ENCODE peak calls at places on chromosomes 16 and 17, in nine cellular contexts. L, Q, Z, D, F, K, S, M and A are unnamed samples. For H3K9me3, the result is how much of the 10 kb centered on the place peaks cover.

GRCh38 chr17:76547183-76547641 is 7.4 kb downstream of the PRCD start:
- DNase-seq in F (no peak), D (peak), Q (peak), Z (no peak), K (peak), S (peak), L (peak), M (peak), A (no peak)

GRCh38 chr17:38561416-38562214 is 44.1 kb downstream of the SRCIN1 start:
- DNase-seq in K (no peak), L (no peak), D (no peak), F (no peak), S (no peak), Z (no peak), Q (no peak), M (no peak), A (no peak)

GRCh38 chr16:26316683-26317464 is 625.1 kb downstream of the HS3ST4 start:
- DNase-seq in L (peak), K (no peak), M (no peak), S (no peak), Z (no peak), Q (no peak), F (no peak), D (no peak), A (no peak)

GRCh38 chr17:51765558-51766145 is 392.9 kb downstream of the CA10 start:
- DNase-seq in S (no peak), L (no peak), Q (no peak), F (no peak), D (no peak), M (no peak), Z (no peak), K (no peak), A (no peak)

GRCh38 chr16:67541391-67542263 is 13.0 kb downstream of the RIPOR1 start:
- DNase-seq in S (peak), D (no peak), K (peak), M (peak), L (no peak), Z (no peak), Q (no peak), F (no peak), A (no peak)

GRCh38 chr17:75950421-75950820 is 9.6 kb upstream of the FBF1 start:
- DNase-seq in S (no peak), L (no peak), K (no peak), Z (no peak), Q (no peak), D (no peak), F (no peak), M (no peak), A (no peak)

GRCh38 chr17:2894782-2895181 is 98.5 kb downstream of the RAP1GAP2 start:
- DNase-seq in F (no peak), M (no peak), Q (peak), K (peak), S (no peak), D (no peak), Z (no peak), L (no peak), A (no peak)

GRCh38 chr17:80025796-80026195 is 9.9 kb downstream of the TBC1D16 start:
- DNase-seq in Q (no peak), D (no peak), S (no peak), K (no peak), L (no peak), M (no peak), Z (no peak), F (no peak), A (no peak)

GRCh38 chr17:48723555-48724239 is 712 bp downstream of the PRAC2 start:
- DNase-seq in K (peak), D (no peak), Z (no peak), S (peak), F (no peak), L (no peak), Q (no peak), M (no peak), A (no peak)

GRCh38 chr17:39755550-39756375 is 18.0 kb downstream of the GRB7 start:
- DNase-seq in Q (peak), S (no peak), K (peak), F (no peak), D (no peak), M (no peak), Z (no peak), L (peak), A (peak)

GRCh38 chr17:79852748-79853147 is 13.5 kb upstream of the CBX4 start:
- DNase-seq in Z (no peak), M (peak), D (no peak), Q (no peak), K (peak), L (peak), S (peak), F (no peak), A (no peak)

GRCh38 chr16:47927330-47927729 is 228.5 kb downstream of the ABCC12 start:
- DNase-seq in D (no peak), S (peak), Z (no peak), K (no peak), F (no peak), Q (no peak), L (no peak), M (no peak), A (no peak)

GRCh38 chr16:8173111-8173644 is 417.1 kb downstream of the TMEM114 start:
- DNase-seq in Z (peak), L (peak), Q (peak), M (peak), D (no peak), F (peak), K (peak), S (peak), A (no peak)

GRCh38 chr17:43905985-43906852 is 1.1 kb downstream of the MPP2 start:
- DNase-seq in S (no peak), L (no peak), K (peak), Z (peak), Q (peak), M (peak), F (no peak), D (peak), A (no peak)

GRCh38 chr17:27608330-27609230 is 22.4 kb upstream of the LGALS9 start:
- DNase-seq in Z (peak), F (no peak), D (no peak), K (no peak), Q (no peak), M (no peak), S (peak), L (no peak), A (no peak)

GRCh38 chr17:30495586-30495985 is 18.4 kb downstream of the GOSR1 start:
- DNase-seq in D (no peak), Q (no peak), M (no peak), L (no peak), S (no peak), K (no peak), Z (no peak), F (no peak), A (no peak)

GRCh38 chr16:66382171-66382965 is 15.9 kb downstream of the CDH5 start:
- DNase-seq in Z (no peak), S (peak), D (no peak), Q (no peak), F (peak), M (peak), L (no peak), K (no peak), A (no peak)

GRCh38 chr17:17772231-17772630 is 64.6 kb downstream of the SREBF1 start:
- DNase-seq in L (no peak), S (no peak), F (no peak), M (no peak), Z (no peak), K (no peak), D (no peak), Q (no peak), A (no peak)

GRCh38 chr17:6648181-6648580 is 3.2 kb downstream of the MED31 start:
- DNase-seq in Z (no peak), D (no peak), Q (no peak), M (peak), F (no peak), L (no peak), K (no peak), S (peak), A (no peak)

GRCh38 chr16:53069772-53070171 is 15.0 kb downstream of the CHD9 start:
- DNase-seq in Q (no peak), M (no peak), K (no peak), S (no peak), Z (no peak), F (no peak), L (no peak), D (no peak), A (no peak)

GRCh38 chr16:80938035-80938927 is 68.4 kb downstream of the CMC2 start:
- DNase-seq in F (no peak), L (no peak), Q (peak), Z (no peak), D (peak), M (peak), S (peak), K (peak), A (no peak)

GRCh38 chr17:19370493-19370960 is 7.8 kb upstream of the MAPK7 start:
- DNase-seq in Q (peak), F (no peak), Z (peak), S (no peak), K (no peak), L (no peak), M (no peak), D (no peak), A (no peak)

GRCh38 chr17:19369846-19370492 is 7.4 kb upstream of the B9D1 start:
- DNase-seq in Z (no peak), Q (peak), K (peak), D (no peak), F (no peak), L (no peak), M (no peak), S (no peak), A (peak)

GRCh38 chr17:19372439-19372838 is 5.9 kb upstream of the MAPK7 start:
- DNase-seq in Z (no peak), L (no peak), D (no peak), S (no peak), M (no peak), Q (peak), K (no peak), F (no peak), A (no peak)

GRCh38 chr17:19372004-19372365 is 6.3 kb upstream of the MAPK7 start:
- DNase-seq in K (no peak), S (no peak), L (no peak), Q (no peak), F (no peak), M (no peak), D (no peak), Z (no peak), A (no peak)

GRCh38 chr17:19371259-19372003 is 6.9 kb upstream of the MAPK7 start:
- DNase-seq in F (no peak), Q (peak), L (no peak), Z (no peak), S (no peak), D (no peak), K (no peak), M (no peak), A (no peak)
- H3K27ac ChIP-seq in F (no peak), Q (no peak), L (no peak), Z (peak), S (no peak), D (peak), K (no peak), M (no peak), A (no peak)

GRCh38 chr16:50395763-50396710 is 27.2 kb upstream of the BRD7 start:
- DNase-seq in S (no peak), F (no peak), Z (no peak), M (no peak), L (no peak), K (no peak), Q (no peak), D (peak), A (peak)
- H3K4me3 ChIP-seq in S (peak), F (no peak), Z (no peak), M (no peak), L (no peak), K (no peak), Q (no peak), D (no peak), A (no peak)

GRCh38 chr16:3413730-3414379 is 12.8 kb downstream of the ZNF174 start:
- DNase-seq in D (no peak), Q (no peak), S (no peak), K (no peak), F (no peak), L (peak), Z (no peak), M (no peak), A (no peak)
- H3K9me3 ChIP-seq in D (half or more), Q (under half), S (under half), K (half or more), F (under half), L (under half), Z (half or more), M (half or more), A (half or more)

GRCh38 chr16:55469821-55470532 is 9.0 kb upstream of the MMP2 start:
- DNase-seq in D (no peak), Z (no peak), L (no peak), S (no peak), F (no peak), Q (no peak), K (no peak), M (no peak), A (no peak)
- H3K27ac ChIP-seq in D (no peak), Z (no peak), L (no peak), S (peak), F (peak), Q (no peak), K (no peak), M (no peak), A (no peak)

GRCh38 chr17:67377727-67378443 is 804 bp downstream of the PITPNC1 start:
- DNase-seq in L (peak), F (no peak), Z (peak), S (peak), K (peak), Q (peak), M (peak), D (no peak), A (peak)

GRCh38 chr17:67376509-67376891 is 581 bp upstream of the PITPNC1 start:
- DNase-seq in D (no peak), Z (no peak), S (peak), K (peak), M (no peak), F (no peak), L (no peak), Q (peak), A (peak)

GRCh38 chr17:67378444-67379250 is 1.6 kb downstream of the PITPNC1 start:
- DNase-seq in S (peak), K (peak), Z (peak), M (peak), Q (peak), D (peak), F (no peak), L (peak), A (peak)

GRCh38 chr17:67375761-67376160 is 1.3 kb upstream of the PITPNC1 start:
- DNase-seq in K (no peak), S (no peak), Z (no peak), Q (no peak), D (no peak), M (no peak), L (no peak), F (no peak), A (no peak)

DNA sequence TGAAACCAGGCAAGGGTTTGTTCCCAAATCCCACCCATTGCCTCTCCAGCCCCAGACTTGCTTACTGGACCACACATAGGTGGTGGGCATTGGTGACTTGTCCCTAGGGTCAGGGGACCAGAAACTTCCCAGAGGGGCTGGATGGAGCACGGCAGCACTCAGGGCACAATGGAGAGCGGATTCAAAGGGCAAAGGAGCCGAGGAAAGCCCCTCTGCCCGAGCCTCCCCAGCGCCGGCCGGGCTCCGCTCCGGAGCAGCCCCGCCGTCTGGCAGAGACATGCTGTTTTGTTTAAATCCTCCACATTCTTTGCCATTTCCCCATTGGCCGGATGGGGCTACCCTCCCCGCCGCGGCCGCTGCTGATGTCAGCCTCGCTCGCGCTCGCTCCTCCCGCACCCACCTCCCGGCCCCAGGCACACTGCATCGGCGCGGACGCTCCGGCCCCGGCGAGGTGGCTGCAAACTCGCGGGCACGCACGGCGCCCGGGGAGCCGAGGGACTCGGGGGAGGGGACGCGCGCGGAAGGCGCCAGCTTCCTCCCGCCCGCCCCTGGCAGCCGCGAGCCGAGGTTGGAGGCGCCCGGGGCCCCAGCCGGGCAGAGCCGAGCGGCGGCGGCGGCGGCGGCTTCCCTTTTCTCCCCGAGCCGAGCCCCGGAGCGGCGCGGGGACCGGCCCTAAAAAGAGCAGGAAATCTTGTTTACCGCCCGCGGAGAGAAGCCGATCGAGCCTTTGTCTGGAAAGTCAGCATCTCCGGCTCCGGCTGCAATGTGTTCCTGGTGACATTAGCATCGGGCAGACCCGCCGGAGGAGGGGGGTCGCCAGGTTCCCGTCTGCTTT is at the start of gene PITPNC1:
- DNase-seq in Q (peak), D (peak), Z (peak), K (peak), L (peak), F (no peak), M (peak), S (peak), A (peak)
- H3K4me3 ChIP-seq in Q (peak), D (peak), Z (peak), K (peak), L (peak), F (peak), M (peak), S (peak), A (peak)

DNA sequence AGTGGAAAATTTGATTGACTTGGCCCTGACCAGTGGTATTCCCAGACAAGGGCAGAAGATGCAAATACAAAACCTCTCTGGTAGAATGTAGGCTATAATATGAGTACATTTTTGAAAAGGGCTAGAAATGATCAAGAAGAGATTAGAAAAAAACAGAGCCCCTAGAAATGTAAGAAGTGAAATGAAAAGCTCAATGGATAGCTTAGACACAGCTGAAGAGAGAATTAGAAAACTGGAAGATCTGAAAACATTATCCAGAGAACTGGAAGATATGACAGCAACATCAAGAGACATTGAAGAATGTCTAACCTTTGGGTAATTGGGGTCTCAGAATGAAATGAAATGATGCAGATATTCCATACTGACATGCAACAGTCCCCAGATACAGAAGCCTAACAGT is 105.2 kb upstream of the ZNF750 start:
- DNase-seq in D (no peak), K (no peak), S (no peak), F (no peak), M (no peak), L (no peak), Z (no peak), Q (no peak), A (no peak)
- H3K9me3 ChIP-seq in D (under half), K (under half), S (under half), F (under half), M (half or more), L (under half), Z (under half), Q (under half), A (under half)

GRCh38 chr16:69830534-69831211 is 68.5 kb downstream of the WWP2 start:
- DNase-seq in Q (no peak), M (peak), L (no peak), F (no peak), K (no peak), S (no peak), D (no peak), Z (no peak), A (no peak)

GRCh38 chr16:69829338-69829737 is 67.2 kb downstream of the WWP2 start:
- DNase-seq in Z (no peak), Q (no peak), D (no peak), K (no peak), L (no peak), F (no peak), S (no peak), M (no peak), A (no peak)

GRCh38 chr16:69830146-69830533 is 68.0 kb downstream of the WWP2 start:
- DNase-seq in M (no peak), F (no peak), Z (no peak), K (no peak), S (no peak), L (no peak), D (no peak), Q (no peak), A (no peak)

GRCh38 chr16:69833357-69833781 is 71.2 kb downstream of the WWP2 start:
- DNase-seq in K (no peak), M (no peak), L (no peak), Z (no peak), S (no peak), Q (no peak), F (no peak), D (no peak), A (no peak)

GRCh38 chr16:69831212-69832123 is 69.3 kb downstream of the WWP2 start:
- DNase-seq in M (peak), S (peak), Z (no peak), D (no peak), K (no peak), F (no peak), Q (no peak), L (no peak), A (no peak)
- H3K27ac ChIP-seq in M (peak), S (no peak), Z (peak), D (no peak), K (peak), F (no peak), Q (no peak), L (no peak), A (no peak)

GRCh38 chr17:1709971-1710806 is at the start of gene TLCD2:
- DNase-seq in M (peak), D (peak), Q (peak), L (no peak), K (peak), F (no peak), Z (peak), S (peak), A (no peak)

GRCh38 chr17:1711804-1712203 is 1.6 kb upstream of the TLCD2 start:
- DNase-seq in Z (no peak), M (no peak), K (no peak), D (no peak), F (no peak), Q (no peak), S (no peak), L (no peak), A (no peak)

GRCh38 chr17:1712271-1712670 is 2.1 kb upstream of the TLCD2 start:
- DNase-seq in Z (no peak), M (no peak), F (no peak), S (no peak), Q (no peak), L (no peak), K (no peak), D (no peak), A (no peak)

GRCh38 chr17:1709403-1709891 is 730 bp downstream of the TLCD2 start:
- DNase-seq in Q (no peak), D (no peak), S (no peak), Z (no peak), L (no peak), K (no peak), M (peak), F (no peak), A (no peak)

GRCh38 chr17:1710807-1711553 is 803 bp upstream of the TLCD2 start:
- DNase-seq in D (no peak), M (peak), L (no peak), Q (no peak), K (no peak), F (no peak), S (peak), Z (no peak), A (peak)
- H3K4me3 ChIP-seq in D (peak), M (peak), L (no peak), Q (peak), K (peak), F (peak), S (peak), Z (peak), A (no peak)

DNA sequence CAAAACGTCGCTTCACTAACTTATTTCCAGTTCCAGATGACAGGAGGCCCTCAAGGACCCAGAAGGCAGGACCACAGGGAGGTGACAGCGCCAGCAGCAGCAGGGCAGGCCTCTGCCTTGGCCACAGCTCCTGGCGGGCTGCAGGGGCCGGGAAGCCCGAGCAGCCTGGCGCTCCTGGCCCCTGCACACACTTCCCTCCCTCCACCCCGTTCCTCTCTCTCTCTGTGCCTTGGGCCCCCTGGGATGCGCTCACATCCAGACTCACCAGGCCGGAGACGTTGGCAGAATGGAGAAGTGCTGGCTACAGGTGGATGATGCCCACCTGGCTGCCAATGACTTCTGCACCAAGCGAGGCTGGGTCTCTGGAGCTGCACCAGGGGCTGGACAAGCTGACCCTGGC is 12.7 kb downstream of the ZNF594 start:
- DNase-seq in K (no peak), M (no peak), S (no peak), L (no peak), Z (no peak), F (no peak), D (no peak), Q (no peak), A (no peak)
- H3K9me3 ChIP-seq in K (half or more), M (half or more), S (under half), L (half or more), Z (half or more), F (half or more), D (half or more), Q (under half), A (half or more)